ENCODE peak calls at places on chromosomes 6 and 20, in ten cellular contexts. V is T follicular helper cell; I is stimulated activated CD8-positive, alpha-beta memory T cell treated with anti-CD3 and anti-CD28 coated beads, Interleukin-7, amount 100 ng/mL, for 1 hour; C is activated CD4-positive, alpha-beta memory T cell treated with anti-CD3 and anti-CD28 coated beads for 36 hours; R is fibroblast of mammary gland; J is nephron progenitor cell; X is effector memory CD4-positive, alpha-beta T cell; U is occipital lobe; A is fibroblast of lung; M is fibroblast of the conjunctiva. T is an unnamed sample.

GRCh38 chr20:58690351-58690750 is 2.2 kb upstream of the NPEPL1 start:
- DNase-seq in V (no peak), I (no peak), C (no peak), R (no peak), J (no peak), X (no peak), U (no peak), A (no peak), M (no peak), T (no peak)

GRCh38 chr6:43951756-43952675 is 175.2 kb downstream of the MRPL14 start:
- DNase-seq in V (no peak), I (no peak), C (no peak), R (no peak), J (no peak), X (no peak), U (no peak), A (no peak), M (no peak), T (no peak)

GRCh38 chr6:83199865-83200230 is 6.7 kb downstream of the RWDD2A start:
- DNase-seq in V (no peak), I (no peak), C (no peak), R (peak), J (no peak), X (no peak), U (no peak), A (no peak), M (peak), T (peak)

GRCh38 chr6:6603317-6603716 is 14.8 kb downstream of the LY86 start:
- DNase-seq in V (no peak), I (no peak), C (no peak), R (no peak), J (no peak), X (no peak), U (no peak), A (no peak), M (no peak), T (no peak)

GRCh38 chr6:169101036-169101805 is 152.4 kb downstream of the THBS2 start:
- DNase-seq in V (no peak), I (no peak), C (no peak), R (peak), J (no peak), X (no peak), U (no peak), A (no peak), M (no peak), T (no peak)

GRCh38 chr6:1136415-1136774 is 175.5 kb upstream of the FOXQ1 start:
- DNase-seq in V (no peak), I (no peak), C (no peak), R (peak), J (no peak), X (no peak), U (no peak), A (peak), M (peak), T (peak)

GRCh38 chr6:446418-447366 is 55.1 kb downstream of the IRF4 start:
- DNase-seq in V (peak), I (peak), C (peak), R (no peak), J (no peak), X (peak), U (no peak), A (no peak), M (no peak), T (no peak)

GRCh38 chr6:89690944-89691324 is 52.4 kb upstream of the LYRM2 start:
- DNase-seq in V (no peak), I (no peak), C (no peak), R (no peak), J (no peak), X (no peak), U (no peak), A (no peak), M (no peak), T (no peak)

GRCh38 chr6:114342826-114343781 is at the start of gene HS3ST5:
- DNase-seq in V (no peak), I (no peak), C (peak), R (peak), J (peak), X (no peak), U (peak), A (peak), M (peak), T (no peak)

GRCh38 chr6:19268117-19268516 is 569.1 kb upstream of the ID4 start:
- DNase-seq in V (no peak), I (no peak), C (no peak), R (no peak), J (no peak), X (no peak), U (no peak), A (no peak), M (no peak), T (no peak)

GRCh38 chr6:134636221-134636830 is 313.6 kb downstream of the ALDH8A1 start:
- DNase-seq in V (peak), I (no peak), C (peak), R (no peak), J (no peak), X (peak), U (no peak), A (no peak), M (no peak), T (no peak)

GRCh38 chr6:80527552-80528052 is 421.1 kb downstream of the BCKDHB start:
- DNase-seq in V (no peak), I (no peak), C (no peak), R (no peak), J (no peak), X (no peak), U (no peak), A (no peak), M (no peak), T (no peak)

GRCh38 chr6:2764610-2765165 is 505 bp upstream of the WRNIP1 start:
- DNase-seq in V (peak), I (peak), C (peak), R (peak), J (no peak), X (peak), U (peak), A (peak), M (peak), T (peak)

GRCh38 chr6:81937296-81937937 is 184.9 kb upstream of the TENT5A start:
- DNase-seq in V (no peak), I (no peak), C (no peak), R (peak), J (no peak), X (no peak), U (no peak), A (peak), M (peak), T (no peak)

GRCh38 chr6:3209114-3210023 is 18.1 kb downstream of the TUBB2B start:
- DNase-seq in V (no peak), I (no peak), C (peak), R (peak), J (no peak), X (no peak), U (peak), A (peak), M (peak), T (peak)

GRCh38 chr6:168607272-168608112 is 166.5 kb downstream of the SMOC2 start:
- DNase-seq in V (no peak), I (no peak), C (no peak), R (no peak), J (peak), X (no peak), U (no peak), A (no peak), M (no peak), T (no peak)

GRCh38 chr6:82068721-82069120 is 178.8 kb downstream of the IBTK start:
- DNase-seq in V (no peak), I (no peak), C (no peak), R (no peak), J (no peak), X (no peak), U (no peak), A (no peak), M (no peak), T (no peak)

GRCh38 chr20:2887715-2888114 is 14.4 kb downstream of the PTPRA start:
- DNase-seq in V (no peak), I (no peak), C (no peak), R (no peak), J (no peak), X (no peak), U (no peak), A (no peak), M (no peak), T (no peak)

GRCh38 chr20:62837790-62838458 is 21.1 kb downstream of the COL9A3 start:
- DNase-seq in V (no peak), I (no peak), C (no peak), R (peak), J (no peak), X (no peak), U (no peak), A (peak), M (peak), T (peak)

GRCh38 chr20:47432251-47433210 is 69.2 kb upstream of the NCOA3 start:
- DNase-seq in V (no peak), I (no peak), C (no peak), R (peak), J (no peak), X (no peak), U (no peak), A (peak), M (no peak), T (peak)

GRCh38 chr6:56840467-56841371 is 114.2 kb upstream of the BEND6 start:
- DNase-seq in V (no peak), I (no peak), C (no peak), R (peak), J (no peak), X (no peak), U (no peak), A (peak), M (no peak), T (peak)

GRCh38 chr6:52975580-52975979 is 19.5 kb downstream of the GSTA4 start:
- DNase-seq in V (no peak), I (no peak), C (no peak), R (peak), J (no peak), X (no peak), U (no peak), A (peak), M (peak), T (no peak)

GRCh38 chr6:34059136-34059731 is 86.7 kb downstream of the GRM4 start:
- DNase-seq in V (no peak), I (no peak), C (no peak), R (peak), J (no peak), X (no peak), U (no peak), A (no peak), M (peak), T (no peak)

GRCh38 chr6:125986956-125987617 is 747 bp downstream of the TRMT11 start:
- DNase-seq in V (no peak), I (no peak), C (no peak), R (peak), J (no peak), X (no peak), U (no peak), A (peak), M (peak), T (peak)

GRCh38 chr6:25660512-25660911 is 8.5 kb downstream of the SCGN start:
- DNase-seq in V (no peak), I (no peak), C (peak), R (peak), J (no peak), X (no peak), U (no peak), A (peak), M (peak), T (peak)

GRCh38 chr6:150734235-150734634 is 131.3 kb upstream of the MTHFD1L start:
- DNase-seq in V (no peak), I (no peak), C (no peak), R (no peak), J (no peak), X (no peak), U (no peak), A (no peak), M (no peak), T (peak)

GRCh38 chr20:11274137-11274536 is 600.3 kb upstream of the JAG1 start:
- DNase-seq in V (no peak), I (no peak), C (no peak), R (peak), J (peak), X (no peak), U (peak), A (peak), M (peak), T (peak)

GRCh38 chr20:7736336-7736735 is 203.9 kb downstream of the HAO1 start:
- DNase-seq in V (no peak), I (no peak), C (no peak), R (peak), J (no peak), X (no peak), U (no peak), A (no peak), M (no peak), T (peak)

GRCh38 chr6:152246554-152247337 is 390.4 kb downstream of the SYNE1 start:
- DNase-seq in V (no peak), I (no peak), C (no peak), R (peak), J (no peak), X (no peak), U (no peak), A (peak), M (no peak), T (peak)

GRCh38 chr6:131948692-131949614 is 2.2 kb downstream of the CCN2 start:
- DNase-seq in V (no peak), I (no peak), C (no peak), R (peak), J (no peak), X (no peak), U (no peak), A (peak), M (no peak), T (peak)

GRCh38 chr20:31595654-31596411 is 9.3 kb upstream of the ID1 start:
- DNase-seq in V (no peak), I (no peak), C (no peak), R (peak), J (peak), X (no peak), U (no peak), A (peak), M (peak), T (peak)

GRCh38 chr6:17042422-17043147 is 59.3 kb upstream of the STMND1 start:
- DNase-seq in V (no peak), I (no peak), C (no peak), R (peak), J (peak), X (no peak), U (peak), A (peak), M (peak), T (peak)

GRCh38 chr20:19070036-19070435 is 142.4 kb upstream of the SLC24A3 start:
- DNase-seq in V (no peak), I (no peak), C (no peak), R (no peak), J (no peak), X (no peak), U (no peak), A (no peak), M (no peak), T (no peak)

GRCh38 chr20:61426361-61426760 is 174.3 kb downstream of the CDH4 start:
- DNase-seq in V (no peak), I (no peak), C (no peak), R (no peak), J (no peak), X (no peak), U (no peak), A (no peak), M (no peak), T (peak)

GRCh38 chr6:26270903-26271639 is 93.9 kb upstream of the BTN3A2 start:
- DNase-seq in V (peak), I (peak), C (peak), R (peak), J (peak), X (peak), U (peak), A (peak), M (peak), T (peak)